ENCODE peak calls at places on chromosome 17, in five cellular contexts. One of them, this sample, is unnamed.
A peak's percentile ranks its signal among the peaks of the same experiment; 100 is the strongest.

GRCh38 chr17:56653877-56654276 is 60.4 kb downstream of the NOG start:
- DNase-seq in A549: peak; percentile 54
- DNase-seq in heart left ventricle: no peak
- DNase-seq in brain microvascular endothelial cell: peak; percentile 39
- DNase-seq in stomach: no peak
- DNase-seq in this sample: peak; percentile 23

GRCh38 chr17:62754696-62755095 is 53.4 kb downstream of the MARCHF10 start:
- DNase-seq in A549: no peak
- DNase-seq in heart left ventricle: no peak
- DNase-seq in brain microvascular endothelial cell: no peak
- DNase-seq in stomach: no peak
- DNase-seq in this sample: no peak

GRCh38 chr17:39639566-39640458 is 2.9 kb downstream of the STARD3 start:
- DNase-seq in A549: no peak
- DNase-seq in heart left ventricle: no peak
- DNase-seq in brain microvascular endothelial cell: no peak
- DNase-seq in stomach: no peak
- DNase-seq in this sample: no peak

GRCh38 chr17:75848523-75849303 is 4.5 kb upstream of the UNC13D start:
- DNase-seq in A549: peak; percentile 76
- DNase-seq in heart left ventricle: peak; percentile 77
- DNase-seq in brain microvascular endothelial cell: no peak
- DNase-seq in stomach: peak; percentile 86
- DNase-seq in this sample: no peak

GRCh38 chr17:27367121-27367981 is 73.4 kb downstream of the WSB1 start:
- DNase-seq in A549: no peak
- DNase-seq in heart left ventricle: no peak
- DNase-seq in brain microvascular endothelial cell: no peak
- DNase-seq in stomach: peak; percentile 17
- DNase-seq in this sample: no peak

GRCh38 chr17:70767102-70767701 is 597.9 kb downstream of the KCNJ2 start:
- DNase-seq in A549: peak; percentile 29
- DNase-seq in heart left ventricle: no peak
- DNase-seq in brain microvascular endothelial cell: peak; percentile 9
- DNase-seq in stomach: no peak
- DNase-seq in this sample: peak; percentile 11

GRCh38 chr17:7045492-7046126 is 1.7 kb upstream of the SLC16A11 start:
- DNase-seq in A549: peak; percentile 76
- DNase-seq in heart left ventricle: no peak
- DNase-seq in brain microvascular endothelial cell: peak; percentile 60
- DNase-seq in stomach: peak; percentile 56
- DNase-seq in this sample: peak; percentile 73

GRCh38 chr17:78241277-78242023 is 10.0 kb downstream of the TMEM235 start:
- DNase-seq in A549: peak; percentile 69
- DNase-seq in heart left ventricle: no peak
- DNase-seq in brain microvascular endothelial cell: peak; percentile 43
- DNase-seq in stomach: no peak
- DNase-seq in this sample: peak; percentile 59

GRCh38 chr17:1244606-1245012 is 25.6 kb upstream of the BHLHA9 start:
- DNase-seq in A549: no peak
- DNase-seq in heart left ventricle: no peak
- DNase-seq in brain microvascular endothelial cell: no peak
- DNase-seq in stomach: no peak
- DNase-seq in this sample: no peak

GRCh38 chr17:27870345-27870744 is 22.8 kb downstream of the LYRM9 start:
- DNase-seq in A549: no peak
- DNase-seq in heart left ventricle: no peak
- DNase-seq in brain microvascular endothelial cell: no peak
- DNase-seq in stomach: no peak
- DNase-seq in this sample: no peak

GRCh38 chr17:59372138-59372751 is 40.8 kb downstream of the YPEL2 start:
- DNase-seq in A549: no peak
- DNase-seq in heart left ventricle: peak; percentile 58
- DNase-seq in brain microvascular endothelial cell: peak; percentile 57
- DNase-seq in stomach: peak; percentile 53
- DNase-seq in this sample: peak; percentile 87

GRCh38 chr17:2701996-2702741 is 9.4 kb downstream of the CLUH start:
- DNase-seq in A549: no peak
- DNase-seq in heart left ventricle: peak; percentile 24
- DNase-seq in brain microvascular endothelial cell: no peak
- DNase-seq in stomach: no peak
- DNase-seq in this sample: no peak

GRCh38 chr17:31623990-31624389 is 232.5 kb downstream of the RAB11FIP4 start:
- DNase-seq in A549: no peak
- DNase-seq in heart left ventricle: no peak
- DNase-seq in brain microvascular endothelial cell: no peak
- DNase-seq in stomach: no peak
- DNase-seq in this sample: no peak

GRCh38 chr17:66275651-66276050 is 26.8 kb upstream of the PRKCA start:
- DNase-seq in A549: peak; percentile 98
- DNase-seq in heart left ventricle: no peak
- DNase-seq in brain microvascular endothelial cell: peak; percentile 91
- DNase-seq in stomach: peak; percentile 42
- DNase-seq in this sample: peak; percentile 82

GRCh38 chr17:28193241-28193640 is 125.8 kb upstream of the TMEM97 start:
- DNase-seq in A549: no peak
- DNase-seq in heart left ventricle: peak; percentile 34
- DNase-seq in brain microvascular endothelial cell: no peak
- DNase-seq in stomach: no peak
- DNase-seq in this sample: no peak

GRCh38 chr17:45970659-45971058 is 28.4 kb upstream of the STH start:
- DNase-seq in A549: no peak
- DNase-seq in heart left ventricle: no peak
- DNase-seq in brain microvascular endothelial cell: no peak
- DNase-seq in stomach: no peak
- DNase-seq in this sample: no peak

GRCh38 chr17:52390422-52390821 is 231.9 kb upstream of the CA10 start:
- DNase-seq in A549: no peak
- DNase-seq in heart left ventricle: no peak
- DNase-seq in brain microvascular endothelial cell: no peak
- DNase-seq in stomach: no peak
- DNase-seq in this sample: no peak

GRCh38 chr17:46883871-46884270 is 32.5 kb downstream of the WNT9B start:
- DNase-seq in A549: no peak
- DNase-seq in heart left ventricle: no peak
- DNase-seq in brain microvascular endothelial cell: no peak
- DNase-seq in stomach: no peak
- DNase-seq in this sample: no peak

GRCh38 chr17:80984749-80985148 is 6.9 kb upstream of the CHMP6 start:
- DNase-seq in A549: no peak
- DNase-seq in heart left ventricle: no peak
- DNase-seq in brain microvascular endothelial cell: peak; percentile 88
- DNase-seq in stomach: no peak
- DNase-seq in this sample: no peak
- TF ChIP-seq CTCF in A549: no peak
- TF ChIP-seq CTCF in heart left ventricle: no peak
- TF ChIP-seq CTCF in brain microvascular endothelial cell: peak; percentile 68
- TF ChIP-seq CTCF in stomach: no peak
- TF ChIP-seq CTCF in this sample: no peak

GRCh38 chr17:5184284-5184683 is 7.4 kb downstream of the ZNF594 start:
- DNase-seq in A549: no peak
- DNase-seq in heart left ventricle: no peak
- DNase-seq in brain microvascular endothelial cell: no peak
- DNase-seq in stomach: no peak
- DNase-seq in this sample: no peak
- H3K4me3 ChIP-seq in A549: no peak overlapping the region
- H3K4me3 ChIP-seq in heart left ventricle: no peak overlapping the region
- H3K4me3 ChIP-seq in brain microvascular endothelial cell: no peak overlapping the region
- H3K4me3 ChIP-seq in stomach: no peak overlapping the region
- H3K4me3 ChIP-seq in this sample: no peak overlapping the region

DNA sequence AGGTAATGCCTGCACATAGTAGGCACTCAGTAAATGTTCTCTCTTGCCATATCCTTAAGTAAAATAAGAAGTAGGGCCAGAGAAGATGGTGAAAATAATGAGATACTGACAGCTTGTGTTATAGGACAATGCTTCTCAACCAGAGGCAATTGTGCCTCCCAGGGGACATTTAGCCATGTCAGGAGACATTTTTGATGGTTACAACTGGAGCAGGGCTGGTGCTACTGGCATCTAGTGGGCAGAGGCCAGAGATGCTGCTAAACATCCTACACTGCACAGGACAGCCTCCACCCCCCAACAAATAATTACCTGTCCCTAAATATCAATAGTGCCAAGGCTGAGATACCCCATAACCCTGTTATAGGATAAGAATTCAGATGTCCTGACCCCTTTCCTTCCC is 1.7 kb downstream of the RAD51D start:
- DNase-seq in A549: no peak
- DNase-seq in heart left ventricle: no peak
- DNase-seq in brain microvascular endothelial cell: peak; percentile 25
- DNase-seq in stomach: no peak
- DNase-seq in this sample: no peak
- TF ChIP-seq CTCF in A549: peak; percentile 42
- TF ChIP-seq CTCF in heart left ventricle: no peak
- TF ChIP-seq CTCF in brain microvascular endothelial cell: peak; percentile 54
- TF ChIP-seq CTCF in stomach: no peak
- TF ChIP-seq CTCF in this sample: peak; percentile 44

GRCh38 chr17:42761638-42762037 is 611 bp downstream of the RAMP2 start:
- DNase-seq in A549: no peak
- DNase-seq in heart left ventricle: no peak
- DNase-seq in brain microvascular endothelial cell: no peak
- DNase-seq in stomach: no peak
- DNase-seq in this sample: no peak

GRCh38 chr17:42766124-42766523 is 5.1 kb downstream of the RAMP2 start:
- DNase-seq in A549: no peak
- DNase-seq in heart left ventricle: no peak
- DNase-seq in brain microvascular endothelial cell: no peak
- DNase-seq in stomach: no peak
- DNase-seq in this sample: no peak

GRCh38 chr17:42759982-42760651 is 910 bp upstream of the RAMP2 start:
- DNase-seq in A549: no peak
- DNase-seq in heart left ventricle: peak; percentile 42
- DNase-seq in brain microvascular endothelial cell: no peak
- DNase-seq in stomach: no peak
- DNase-seq in this sample: no peak

GRCh38 chr17:42760652-42761581 is at the start of gene RAMP2:
- DNase-seq in A549: peak; percentile 41
- DNase-seq in heart left ventricle: peak; percentile 60
- DNase-seq in brain microvascular endothelial cell: no peak
- DNase-seq in stomach: peak; percentile 39
- DNase-seq in this sample: no peak
- H3K4me3 ChIP-seq in A549: peak within 1 kb of the TSS; percentile 56
- H3K4me3 ChIP-seq in heart left ventricle: peak within 1 kb of the TSS; percentile 56
- H3K4me3 ChIP-seq in brain microvascular endothelial cell: peak within 1 kb of the TSS; percentile 43
- H3K4me3 ChIP-seq in stomach: peak within 1 kb of the TSS; percentile 58
- H3K4me3 ChIP-seq in this sample: no peak within 1 kb of the TSS

This sample was measured in LNCaP clone FGC.